ENCODE peak calls at places on chromosomes 3 and 15, in seven cellular contexts. N is heart left ventricle, J is A549, S is upper lobe of left lung, T is K562, Q is body of pancreas, E is GM12878. Y is an unnamed sample.

GRCh38 chr3:9314796-9315195 is 48.1 kb upstream of the THUMPD3 start:
- ATAC-seq in N (peak; percentile 44), J (no peak), S (no peak), T (no peak), Q (no peak), E (no peak), Y (no peak)

GRCh38 chr3:36893137-36893557 is 51.7 kb downstream of the TRANK1 start:
- ATAC-seq in N (peak; percentile 88), J (no peak), S (peak; percentile 75), T (peak; percentile 84), Q (peak; percentile 81), E (peak; percentile 56), Y (peak; percentile 64)

GRCh38 chr3:13629644-13630043 is 80.7 kb downstream of the FBLN2 start:
- ATAC-seq in N (no peak), J (no peak), S (no peak), T (no peak), Q (no peak), E (no peak), Y (no peak)

GRCh38 chr15:96181873-96182301 is 148.6 kb upstream of the NR2F2 start:
- ATAC-seq in N (peak; percentile 82), J (no peak), S (no peak), T (no peak), Q (peak; percentile 24), E (no peak), Y (peak; percentile 91)

GRCh38 chr3:27501759-27502158 is 17.6 kb upstream of the SLC4A7 start:
- ATAC-seq in N (no peak), J (no peak), S (no peak), T (no peak), Q (no peak), E (no peak), Y (no peak)

GRCh38 chr3:108459225-108459624 is 51.2 kb downstream of the MYH15 start:
- ATAC-seq in N (no peak), J (no peak), S (no peak), T (no peak), Q (no peak), E (no peak), Y (no peak)

GRCh38 chr15:84638103-84638502 is 16.0 kb downstream of the WDR73 start:
- ATAC-seq in N (no peak), J (peak; percentile 49), S (no peak), T (peak; percentile 48), Q (no peak), E (no peak), Y (no peak)

GRCh38 chr3:55664387-55664786 is 177.3 kb upstream of the WNT5A start:
- ATAC-seq in N (no peak), J (no peak), S (no peak), T (no peak), Q (no peak), E (no peak), Y (no peak)

GRCh38 chr3:14414841-14415464 is 12.5 kb downstream of the SLC6A6 start:
- ATAC-seq in N (no peak), J (no peak), S (no peak), T (no peak), Q (no peak), E (no peak), Y (no peak)

GRCh38 chr3:111739241-111739952 is 119.7 kb upstream of the PHLDB2 start:
- ATAC-seq in N (peak; percentile 84), J (peak; percentile 85), S (no peak), T (no peak), Q (peak; percentile 58), E (no peak), Y (no peak)

GRCh38 chr3:187975571-187976360 is 178.2 kb upstream of the LPP start:
- ATAC-seq in N (peak; percentile 15), J (no peak), S (no peak), T (no peak), Q (no peak), E (peak; percentile 47), Y (no peak)

GRCh38 chr3:101311676-101312075 is 8.7 kb downstream of the IMPG2 start:
- ATAC-seq in N (no peak), J (no peak), S (no peak), T (no peak), Q (no peak), E (no peak), Y (no peak)

GRCh38 chr3:32165442-32165841 is 59.0 kb downstream of the GPD1L start:
- ATAC-seq in N (no peak), J (no peak), S (no peak), T (no peak), Q (no peak), E (no peak), Y (no peak)

GRCh38 chr15:40050788-40051615 is 12.0 kb upstream of the SRP14 start:
- ATAC-seq in N (no peak), J (peak; percentile 15), S (no peak), T (peak; percentile 32), Q (no peak), E (no peak), Y (no peak)

GRCh38 chr15:86653344-86654192 is 573.9 kb downstream of the AGBL1 start:
- ATAC-seq in N (no peak), J (no peak), S (no peak), T (no peak), Q (no peak), E (no peak), Y (no peak)

GRCh38 chr3:87797872-87798566 is 260.8 kb downstream of the CGGBP1 start:
- ATAC-seq in N (no peak), J (no peak), S (no peak), T (peak; percentile 30), Q (no peak), E (no peak), Y (no peak)

GRCh38 chr3:181568248-181568647 is 143.5 kb upstream of the SOX2 start:
- ATAC-seq in N (no peak), J (no peak), S (no peak), T (no peak), Q (no peak), E (no peak), Y (no peak)

GRCh38 chr15:60901647-60902046 is 327.5 kb downstream of the RORA start:
- ATAC-seq in N (no peak), J (no peak), S (no peak), T (no peak), Q (no peak), E (peak; percentile 75), Y (no peak)

GRCh38 chr3:50617911-50618481 is 1.0 kb downstream of the MAPKAPK3 start:
- ATAC-seq in N (peak; percentile 16), J (no peak), S (no peak), T (no peak), Q (no peak), E (no peak), Y (no peak)

GRCh38 chr3:111890051-111890580 is 31.1 kb downstream of the PHLDB2 start:
- ATAC-seq in N (peak; percentile 52), J (no peak), S (no peak), T (no peak), Q (no peak), E (no peak), Y (no peak)

GRCh38 chr15:57297163-57297593 is 79.1 kb upstream of the CGNL1 start:
- ATAC-seq in N (no peak), J (peak; percentile 23), S (no peak), T (peak; percentile 40), Q (peak; percentile 43), E (no peak), Y (no peak)

GRCh38 chr3:103389356-103389755 is 954.5 kb downstream of the ZPLD1 start:
- ATAC-seq in N (no peak), J (no peak), S (no peak), T (no peak), Q (no peak), E (no peak), Y (no peak)

GRCh38 chr3:66297260-66297863 is 76.6 kb downstream of the SLC25A26 start:
- ATAC-seq in N (no peak), J (no peak), S (no peak), T (no peak), Q (peak; percentile 20), E (no peak), Y (no peak)

DNA sequence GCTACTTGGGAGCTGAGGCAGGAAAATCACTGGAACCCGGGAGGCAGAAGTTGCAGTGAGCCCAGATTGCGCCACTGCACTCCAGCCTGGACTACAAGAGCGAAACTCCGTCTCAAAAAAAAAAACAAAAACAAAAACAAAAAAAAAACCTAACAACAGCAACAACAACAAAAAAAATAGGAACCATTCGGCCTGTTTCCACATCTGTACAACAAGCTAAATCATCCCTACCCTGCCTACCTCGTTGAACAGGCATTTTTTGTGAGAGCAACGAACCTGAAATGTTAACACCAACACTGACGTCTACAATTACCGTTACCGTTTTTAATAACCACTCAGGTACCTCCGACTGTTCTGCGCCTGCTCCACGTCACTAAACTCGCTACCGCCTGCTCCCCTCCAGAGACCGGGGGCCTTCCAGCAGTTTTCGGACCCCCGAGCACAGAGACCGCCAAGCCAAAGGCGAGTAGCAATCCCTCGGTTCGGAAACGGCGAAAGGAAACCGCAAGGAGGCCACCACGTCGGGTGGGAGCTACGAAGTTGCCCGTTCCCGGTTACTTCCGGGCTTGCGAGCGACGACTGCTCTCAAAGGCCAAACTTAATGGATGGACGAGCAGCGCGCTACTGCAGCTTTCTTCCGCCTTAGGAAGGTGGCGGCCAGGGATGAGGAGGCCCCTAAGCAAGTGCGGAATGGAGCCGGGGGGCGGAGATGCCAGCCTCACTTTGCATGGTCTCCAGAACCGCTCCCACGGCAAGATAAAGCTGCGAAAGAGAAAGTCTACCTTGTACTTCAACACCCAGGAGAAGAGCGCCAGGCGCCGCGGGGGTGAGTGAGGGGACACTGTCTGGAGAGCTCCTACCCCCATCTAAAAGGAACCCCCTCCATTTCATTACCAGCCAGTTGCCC is at the start of the genes PIGB and PIGBOS1:
- ATAC-seq in N (peak; percentile 99), J (peak; percentile 99), S (peak; percentile 96), T (peak; percentile 91), Q (peak; percentile 95), E (peak; percentile 92), Y (peak; percentile 96)
- TF ChIP-seq POLR2A in N (peak; percentile 49), J (peak; percentile 81), S (peak; percentile 83), T (peak; percentile 94), Q (peak; percentile 86), E (peak; percentile 93), Y (peak; percentile 47)

GRCh38 chr15:72155021-72155621 is 36.9 kb downstream of the SENP8 start:
- ATAC-seq in N (peak; percentile 80), J (peak; percentile 49), S (peak; percentile 89), T (no peak), Q (peak; percentile 91), E (no peak), Y (peak; percentile 79)
- TF ChIP-seq POLR2A in N (no peak), J (no peak), S (peak; percentile 61), T (no peak), Q (peak; percentile 48), E (no peak), Y (no peak)

DNA sequence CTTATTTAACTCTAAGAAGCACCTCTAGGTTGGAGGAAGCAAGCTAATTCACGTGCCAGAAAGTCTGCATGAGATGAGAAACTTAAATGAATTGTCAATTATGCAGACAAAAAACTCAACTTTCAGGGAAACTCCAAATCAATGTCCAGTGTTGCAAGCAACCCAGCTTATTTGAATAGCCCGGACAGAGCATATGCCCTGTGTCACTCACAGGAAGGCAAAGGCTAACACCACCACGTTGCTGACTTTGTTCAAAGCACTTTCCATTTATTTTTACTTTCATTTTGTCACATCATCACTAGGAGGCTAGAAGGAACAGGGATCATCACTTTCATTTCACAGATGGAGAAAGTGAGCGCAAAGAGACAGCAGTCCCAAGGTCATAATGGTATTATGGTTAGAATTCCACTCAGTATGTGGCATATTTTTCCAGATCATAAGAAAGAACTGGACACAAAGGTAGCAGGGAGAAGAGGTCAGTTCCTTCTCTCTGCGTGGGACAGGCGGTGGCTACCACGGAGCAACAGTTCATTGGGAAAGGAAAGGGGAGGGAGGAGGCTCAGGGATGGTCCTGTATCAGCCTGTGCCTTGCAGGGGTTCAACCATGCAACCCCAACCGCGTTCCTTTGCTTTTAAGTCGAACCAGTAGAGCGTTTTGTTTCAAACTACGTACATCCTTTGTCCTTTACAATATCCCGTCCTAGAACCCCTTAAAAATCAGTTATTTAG is 1.2 kb downstream of the HEG1 start:
- ATAC-seq in N (no peak), J (peak; percentile 46), S (no peak), T (no peak), Q (no peak), E (peak; percentile 61), Y (no peak)
- TF ChIP-seq POLR2A in N (no peak), J (no peak), S (peak; percentile 45), T (no peak), Q (peak; percentile 26), E (no peak), Y (peak; percentile 33)

GRCh38 chr3:47803478-47804025 is 614 bp downstream of the DHX30 start:
- ATAC-seq in N (no peak), J (no peak), S (no peak), T (no peak), Q (no peak), E (no peak), Y (no peak)
- TF ChIP-seq POLR2A in N (no peak), J (no peak), S (no peak), T (no peak), Q (no peak), E (no peak), Y (no peak)